ENCODE peak calls at places on chromosomes 3 and 15, in five cellular contexts. E is transverse colon, N is GM06990, J is osteocyte, D is WERI-Rb-1. X is an unnamed sample.

GRCh38 chr15:63556736-63557135 is 40.5 kb upstream of the FBXL22 start:
- DNase-seq in E (no peak), N (no peak), D (no peak), J (no peak), X (no peak)

GRCh38 chr3:197367081-197367780 is 68.8 kb upstream of the DLG1 start:
- DNase-seq in J (peak), E (no peak), N (no peak), D (peak), X (no peak)

GRCh38 chr3:56303508-56303907 is 164.8 kb downstream of the ERC2 start:
- DNase-seq in E (no peak), N (peak), D (peak), J (peak), X (no peak)

GRCh38 chr15:91055548-91056331 is 33.3 kb upstream of the VPS33B start:
- DNase-seq in N (no peak), D (peak), E (peak), J (no peak), X (peak)

GRCh38 chr3:27349832-27350231 is 19.4 kb downstream of the NEK10 start:
- DNase-seq in N (no peak), D (no peak), E (no peak), J (no peak), X (no peak)

GRCh38 chr3:13171704-13172643 is 98.7 kb upstream of the IQSEC1 start:
- DNase-seq in J (no peak), D (no peak), N (no peak), E (no peak), X (no peak)

GRCh38 chr3:15438988-15439387 is 11.6 kb downstream of the EAF1 start:
- DNase-seq in J (no peak), E (no peak), N (no peak), D (no peak), X (no peak)

GRCh38 chr3:16608816-16609215 is 3.6 kb upstream of the DAZL start:
- DNase-seq in E (no peak), J (no peak), N (no peak), D (no peak), X (no peak)

GRCh38 chr15:81865850-81866537 is 179.8 kb downstream of the MEX3B start:
- DNase-seq in N (peak), J (no peak), D (no peak), E (no peak), X (no peak)

GRCh38 chr3:126417461-126418255 is 22.9 kb downstream of the CFAP100 start:
- DNase-seq in D (peak), N (no peak), J (peak), E (no peak), X (no peak)

GRCh38 chr15:97036301-97036700 is 705.8 kb downstream of the NR2F2 start:
- DNase-seq in E (no peak), N (no peak), J (no peak), D (no peak), X (no peak)

GRCh38 chr3:185943363-185944106 is 5.7 kb upstream of the TRA2B start:
- DNase-seq in J (peak), D (peak), E (peak), N (peak), X (peak)
- TF ChIP-seq CTCF in J (peak), D (peak), E (peak), N (peak), X (peak)

GRCh38 chr3:37554364-37554763 is 307.3 kb upstream of the CTDSPL start:
- DNase-seq in N (no peak), J (no peak), D (peak), E (no peak), X (no peak)
- TF ChIP-seq CTCF in N (peak), J (no peak), D (peak), E (no peak), X (peak)

GRCh38 chr3:106824856-106825255 is 552.4 kb upstream of the CCDC54 start:
- DNase-seq in E (no peak), J (no peak), N (no peak), D (no peak), X (no peak)
- TF ChIP-seq CTCF in E (no peak), J (peak), N (peak), D (peak), X (no peak)

DNA sequence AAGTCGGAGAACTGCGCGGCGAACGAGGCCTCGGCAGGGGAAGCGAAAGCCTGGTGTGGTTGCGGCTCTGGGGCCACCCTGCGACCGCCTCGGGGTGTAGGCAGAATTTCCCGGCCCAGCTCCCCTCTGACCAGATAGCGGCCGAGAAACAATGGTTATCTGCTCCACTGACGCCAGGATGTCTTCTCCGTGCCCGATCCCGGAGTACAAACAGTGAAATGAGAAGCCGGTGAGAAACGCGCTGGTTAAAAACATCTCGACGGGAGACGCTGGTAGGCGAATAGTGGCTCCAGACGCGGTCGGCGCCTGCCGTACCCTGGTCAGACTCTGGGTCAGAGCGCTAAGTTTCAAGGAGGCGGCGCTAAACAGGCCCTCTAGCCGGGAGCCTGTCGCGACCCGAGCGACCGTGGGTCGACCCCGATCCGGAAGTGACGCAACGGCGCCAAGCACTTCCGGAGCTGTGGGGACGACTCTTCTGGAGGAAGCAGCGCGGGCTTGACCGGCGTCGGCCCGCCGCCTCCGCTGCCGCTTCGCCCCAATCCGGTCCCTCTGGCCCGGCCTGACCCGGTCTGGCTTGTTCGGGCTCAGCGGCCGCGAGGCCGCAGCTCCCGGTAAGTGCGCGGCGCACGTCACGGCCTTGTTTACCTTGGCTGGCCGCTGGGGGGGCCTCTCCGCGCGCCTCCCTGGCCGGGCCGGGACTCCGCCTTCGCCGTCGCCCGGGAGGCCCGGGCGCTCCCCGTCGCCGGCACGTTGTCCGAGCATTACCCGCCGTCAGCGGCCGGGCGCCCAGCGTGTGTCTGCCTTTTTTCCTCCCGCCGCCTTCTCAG is at the start of gene ARIH2:
- DNase-seq in N (peak), D (peak), E (peak), J (peak), X (peak)
- TF ChIP-seq CTCF in N (no peak), D (no peak), E (no peak), J (no peak), X (peak)

DNA sequence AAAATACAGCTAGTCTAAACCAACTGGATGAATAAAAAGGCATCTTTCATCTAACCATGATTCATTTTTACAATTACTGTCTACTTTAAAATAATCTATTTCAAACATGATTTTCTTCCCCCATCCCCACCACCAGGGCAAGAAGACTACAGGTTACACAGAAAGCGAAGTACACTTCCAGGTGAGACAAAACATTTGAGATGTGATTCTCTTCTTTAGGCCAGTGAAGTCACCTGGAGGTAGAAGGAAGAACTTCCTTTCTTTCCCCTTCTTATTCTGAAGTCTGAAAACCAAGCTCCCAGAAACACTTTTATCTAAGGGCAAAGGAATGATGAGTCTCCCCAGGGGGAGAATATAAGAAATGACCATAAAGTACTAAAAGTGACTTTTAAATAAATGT is 36.7 kb downstream of the SHQ1 start:
- DNase-seq in E (no peak), D (no peak), J (no peak), N (no peak), X (no peak)
- TF ChIP-seq CTCF in E (no peak), D (no peak), J (peak), N (no peak), X (peak)

DNA sequence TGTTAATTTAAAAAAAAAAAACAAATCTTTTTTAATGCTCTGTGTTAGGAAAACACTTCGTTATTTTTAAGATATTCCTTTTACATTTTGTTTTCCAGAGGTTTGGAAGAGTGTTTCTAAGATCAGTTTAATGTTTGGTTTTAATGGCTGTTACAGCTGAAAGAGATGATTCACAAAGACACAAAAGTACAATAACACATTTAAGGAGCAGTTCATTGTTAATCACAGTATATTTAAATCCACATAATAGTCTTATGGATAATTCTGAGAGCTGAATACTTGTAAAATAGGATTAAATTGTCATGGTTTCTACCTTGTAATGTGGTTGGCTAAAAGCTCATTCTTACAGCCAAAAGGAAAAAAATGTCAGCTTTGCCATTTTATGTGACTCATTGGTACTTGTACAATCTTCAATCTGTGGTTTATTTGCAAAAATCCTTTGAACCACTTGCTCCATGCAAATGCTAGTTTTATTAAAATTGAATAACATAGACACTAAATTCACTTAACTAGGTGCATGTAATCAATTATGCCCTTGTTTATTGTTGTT is 426.4 kb downstream of the NLGN1 start:
- DNase-seq in D (no peak), N (no peak), E (no peak), J (no peak), X (no peak)
- TF ChIP-seq CTCF in D (no peak), N (no peak), E (no peak), J (no peak), X (no peak)